ENCODE peak calls at places on chromosomes 2 and 18, in six cellular contexts. N is K562, M is GM12878, D is SK-N-SH, J is H1, O is HepG2. L is an unnamed sample.

GRCh38 chr2:189304360-189304759 is 124.8 kb upstream of the COL5A2 start:
- DNase-seq in N (no peak), M (no peak), D (no peak), J (no peak), O (no peak), L (no peak)

GRCh38 chr2:120820885-120821279 is 85.2 kb downstream of the GLI2 start:
- DNase-seq in N (peak), M (no peak), D (no peak), J (no peak), O (no peak), L (no peak)

GRCh38 chr2:177817300-177817699 is 255.3 kb downstream of the PDE11A start:
- DNase-seq in N (no peak), M (no peak), D (no peak), J (no peak), O (no peak), L (no peak)

GRCh38 chr2:165294912-165295311 is 55.7 kb downstream of the SCN2A start:
- DNase-seq in N (no peak), M (no peak), D (peak), J (no peak), O (no peak), L (no peak)

GRCh38 chr2:121015971-121016485 is 269.0 kb downstream of the TFCP2L1 start:
- DNase-seq in N (no peak), M (no peak), D (no peak), J (peak), O (peak), L (no peak)

GRCh38 chr2:110903548-110903947 is 171.2 kb downstream of the ACOXL start:
- DNase-seq in N (no peak), M (no peak), D (peak), J (no peak), O (no peak), L (no peak)

GRCh38 chr2:140108706-140109472 is 1328.7 kb upstream of the NXPH2 start:
- DNase-seq in N (no peak), M (no peak), D (no peak), J (no peak), O (no peak), L (no peak)

GRCh38 chr18:44844486-44844885 is 163.8 kb downstream of the SETBP1 start:
- DNase-seq in N (no peak), M (no peak), D (no peak), J (no peak), O (no peak), L (no peak)

GRCh38 chr18:5057348-5058012 is 139.6 kb downstream of the AKAIN1 start:
- DNase-seq in N (peak), M (peak), D (peak), J (peak), O (peak), L (peak)

GRCh38 chr2:81007104-81007503 is 702.6 kb upstream of the LRRTM1 start:
- DNase-seq in N (no peak), M (no peak), D (no peak), J (no peak), O (no peak), L (no peak)

GRCh38 chr2:47501374-47502200 is 98.6 kb downstream of the MSH2 start:
- DNase-seq in N (no peak), M (no peak), D (no peak), J (no peak), O (no peak), L (no peak)

GRCh38 chr2:150644298-150645067 is 157.0 kb upstream of the RND3 start:
- DNase-seq in N (no peak), M (no peak), D (no peak), J (no peak), O (no peak), L (no peak)

GRCh38 chr18:70172225-70172624 is 33.3 kb downstream of the RTTN start:
- DNase-seq in N (no peak), M (no peak), D (peak), J (no peak), O (no peak), L (no peak)

GRCh38 chr2:20487392-20488135 is 40.7 kb downstream of the RHOB start:
- DNase-seq in N (no peak), M (no peak), D (peak), J (peak), O (no peak), L (no peak)

GRCh38 chr2:175233135-175233719 is 51.7 kb upstream of the ATP5MC3 start:
- DNase-seq in N (no peak), M (no peak), D (no peak), J (no peak), O (no peak), L (no peak)

GRCh38 chr2:222582931-222583330 is 73.0 kb downstream of the FARSB start:
- DNase-seq in N (no peak), M (no peak), D (no peak), J (no peak), O (peak), L (no peak)

GRCh38 chr2:20223345-20224190 is 1.4 kb downstream of the SDC1 start:
- DNase-seq in N (peak), M (no peak), D (peak), J (peak), O (peak), L (no peak)

GRCh38 chr18:44128365-44128764 is 552.3 kb upstream of the SETBP1 start:
- DNase-seq in N (no peak), M (no peak), D (no peak), J (no peak), O (no peak), L (no peak)

GRCh38 chr2:145739679-145740078 is 1219.8 kb upstream of the ZEB2 start:
- DNase-seq in N (no peak), M (no peak), D (no peak), J (no peak), O (no peak), L (no peak)

GRCh38 chr2:222240676-222241049 is 58.1 kb downstream of the PAX3 start:
- DNase-seq in N (no peak), M (no peak), D (no peak), J (no peak), O (no peak), L (no peak)

GRCh38 chr18:62420151-62420512 is 95.0 kb downstream of the TNFRSF11A start:
- DNase-seq in N (peak), M (no peak), D (no peak), J (no peak), O (peak), L (no peak)

GRCh38 chr2:224083631-224084030 is 44.5 kb upstream of the SERPINE2 start:
- DNase-seq in N (no peak), M (no peak), D (no peak), J (no peak), O (no peak), L (no peak)

GRCh38 chr2:170965446-170966225 is 36.6 kb downstream of the GORASP2 start:
- DNase-seq in N (no peak), M (no peak), D (no peak), J (no peak), O (no peak), L (no peak)

GRCh38 chr18:74316257-74317180 is 880 bp downstream of the C18orf63 start:
- DNase-seq in N (no peak), M (no peak), D (no peak), J (no peak), O (peak), L (no peak)

GRCh38 chr18:63476666-63477065 is at the start of gene SERPINB5:
- DNase-seq in N (no peak), M (no peak), D (no peak), J (no peak), O (no peak), L (no peak)

GRCh38 chr2:24543252-24543651 is 52.2 kb downstream of the NCOA1 start:
- DNase-seq in N (no peak), M (no peak), D (no peak), J (no peak), O (no peak), L (no peak)

GRCh38 chr2:232563580-232563979 is 13.1 kb downstream of the EIF4E2 start:
- DNase-seq in N (no peak), M (no peak), D (no peak), J (no peak), O (no peak), L (no peak)

GRCh38 chr18:55486936-55487335 is 101.1 kb downstream of the TCF4 start:
- DNase-seq in N (no peak), M (no peak), D (no peak), J (no peak), O (no peak), L (no peak)

GRCh38 chr18:23115683-23116096 is 19.6 kb upstream of the CABLES1 start:
- DNase-seq in N (no peak), M (no peak), D (no peak), J (no peak), O (peak), L (no peak)
- TF ChIP-seq GABPA in N (no peak), M (no peak), D (no peak), J (no peak), O (no peak), L (no peak)

GRCh38 chr2:54628418-54628817 is 95.0 kb upstream of the EML6 start:
- DNase-seq in N (no peak), M (no peak), D (no peak), J (no peak), O (no peak), L (no peak)

GRCh38 chr2:54630841-54631497 is 92.5 kb upstream of the EML6 start:
- DNase-seq in N (no peak), M (no peak), D (no peak), J (no peak), O (no peak), L (no peak)

GRCh38 chr2:54629390-54629789 is 94.1 kb upstream of the EML6 start:
- DNase-seq in N (no peak), M (no peak), D (no peak), J (no peak), O (no peak), L (no peak)

GRCh38 chr2:54628957-54629356 is 94.5 kb upstream of the EML6 start:
- DNase-seq in N (no peak), M (no peak), D (no peak), J (no peak), O (no peak), L (no peak)

DNA sequence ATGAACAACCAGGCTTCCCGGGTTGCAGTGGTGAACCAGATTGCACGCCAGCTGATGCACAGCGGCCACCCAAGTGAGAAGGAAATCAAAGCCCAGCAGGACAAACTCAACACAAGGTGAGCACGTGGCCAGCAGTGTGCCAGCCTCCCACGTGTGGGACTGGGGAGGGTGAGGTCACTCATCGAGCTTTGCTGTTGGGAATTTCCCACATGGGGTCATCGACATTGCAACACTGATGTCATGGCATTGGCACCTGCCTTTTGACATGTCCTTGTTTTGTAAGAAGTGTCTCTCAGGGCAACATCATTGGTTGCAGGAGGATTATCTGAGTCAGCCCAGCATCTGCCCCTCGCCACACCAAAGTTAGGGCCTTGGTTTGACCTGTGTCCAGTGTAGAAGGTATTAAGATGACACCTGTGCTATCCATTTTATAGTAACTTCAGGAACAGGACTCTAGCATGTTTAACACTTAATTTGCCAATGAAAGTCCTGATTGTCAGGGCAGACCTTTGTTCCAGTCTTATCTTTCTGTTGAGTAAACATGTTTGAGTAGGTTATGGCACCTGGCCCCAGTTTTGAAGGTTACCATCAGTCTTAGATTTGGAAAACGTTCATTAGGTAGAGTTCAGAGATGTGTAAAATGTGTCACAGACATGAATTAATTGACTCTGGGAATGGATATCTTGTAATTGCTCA is 93.4 kb upstream of the EML6 start:
- DNase-seq in N (no peak), M (peak), D (no peak), J (no peak), O (peak), L (no peak)
- TF ChIP-seq GABPA in N (no peak), M (no peak), D (no peak), J (no peak), O (no peak), L (no peak)

DNA sequence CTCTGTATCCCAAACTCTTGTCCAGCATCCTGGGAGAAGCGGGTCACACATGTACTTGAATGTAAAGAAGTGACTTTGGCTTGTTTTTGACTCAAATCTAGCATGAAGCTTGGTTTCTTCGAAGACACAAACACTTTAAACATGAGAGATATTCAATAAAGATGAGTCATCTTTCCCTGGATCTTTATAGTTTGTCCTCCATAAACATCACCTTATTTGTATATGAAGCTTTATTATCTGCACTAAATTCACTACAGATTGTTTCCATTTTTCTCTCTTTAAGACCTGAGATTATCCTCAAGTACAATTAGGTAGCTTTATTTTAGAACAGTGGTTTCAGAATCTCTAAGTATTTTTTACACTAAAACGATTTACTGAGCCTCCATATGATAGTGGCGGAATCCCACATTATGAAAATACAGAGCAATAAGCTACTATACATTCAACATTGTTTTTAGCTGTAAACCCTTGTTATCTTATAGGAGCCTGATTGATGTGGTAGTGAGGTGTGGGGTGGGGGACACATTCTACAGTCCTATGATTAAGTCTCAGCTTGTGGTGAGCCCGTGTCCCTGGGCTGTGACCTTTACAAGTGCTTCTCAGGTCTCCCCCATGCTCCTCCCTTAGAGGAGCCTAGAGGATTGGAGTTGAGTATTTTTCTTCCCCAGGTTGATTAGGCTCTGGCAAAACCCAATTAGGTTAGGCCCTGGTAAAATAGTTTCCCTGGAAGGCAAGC is 79.6 kb upstream of the RAPGEF4 start:
- DNase-seq in N (no peak), M (no peak), D (no peak), J (no peak), O (no peak), L (no peak)
- TF ChIP-seq GABPA in N (no peak), M (no peak), D (no peak), J (no peak), O (no peak), L (no peak)

GRCh38 chr2:191863988-191864387 is 17.1 kb upstream of the CAVIN2 start:
- DNase-seq in N (no peak), M (no peak), D (no peak), J (no peak), O (peak), L (no peak)
- TF ChIP-seq GABPA in N (no peak), M (no peak), D (no peak), J (no peak), O (no peak), L (no peak)

DNA sequence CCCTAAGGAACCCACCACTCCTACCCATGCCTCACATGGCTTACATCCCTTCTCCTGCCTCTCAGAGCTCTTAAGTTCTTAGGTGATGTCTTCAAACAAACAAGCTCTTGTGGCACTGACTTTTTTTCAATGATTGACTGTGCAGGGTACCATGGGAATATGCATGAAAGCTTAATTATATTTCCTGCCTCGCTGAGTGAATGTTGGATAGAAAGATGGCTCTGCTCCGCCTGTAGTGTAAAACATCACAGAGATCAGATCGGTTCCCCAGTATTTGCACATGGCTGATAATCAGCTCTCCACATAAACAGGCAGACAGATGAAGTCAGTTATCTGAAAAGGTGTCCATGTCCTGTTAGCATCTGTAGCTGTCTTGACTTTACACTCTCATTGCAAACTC is 820.8 kb downstream of the TDRD15 start:
- DNase-seq in N (no peak), M (no peak), D (no peak), J (no peak), O (no peak), L (no peak)
- TF ChIP-seq GABPA in N (no peak), M (no peak), D (no peak), J (no peak), O (no peak), L (no peak)

GRCh38 chr2:30663321-30663720 is 143.9 kb downstream of the CAPN13 start:
- DNase-seq in N (no peak), M (no peak), D (no peak), J (no peak), O (no peak), L (no peak)

GRCh38 chr2:30663806-30664205 is 143.4 kb downstream of the CAPN13 start:
- DNase-seq in N (no peak), M (no peak), D (no peak), J (peak), O (no peak), L (no peak)

GRCh38 chr2:30664761-30665358 is 142.4 kb downstream of the CAPN13 start:
- DNase-seq in N (peak), M (no peak), D (no peak), J (peak), O (peak), L (no peak)

GRCh38 chr2:30662268-30663131 is 144.7 kb downstream of the CAPN13 start:
- DNase-seq in N (no peak), M (no peak), D (no peak), J (peak), O (no peak), L (no peak)

GRCh38 chr2:30661173-30662107 is 145.8 kb downstream of the CAPN13 start:
- DNase-seq in N (peak), M (no peak), D (no peak), J (peak), O (no peak), L (no peak)
- TF ChIP-seq GABPA in N (no peak), M (no peak), D (no peak), J (no peak), O (no peak), L (no peak)

DNA sequence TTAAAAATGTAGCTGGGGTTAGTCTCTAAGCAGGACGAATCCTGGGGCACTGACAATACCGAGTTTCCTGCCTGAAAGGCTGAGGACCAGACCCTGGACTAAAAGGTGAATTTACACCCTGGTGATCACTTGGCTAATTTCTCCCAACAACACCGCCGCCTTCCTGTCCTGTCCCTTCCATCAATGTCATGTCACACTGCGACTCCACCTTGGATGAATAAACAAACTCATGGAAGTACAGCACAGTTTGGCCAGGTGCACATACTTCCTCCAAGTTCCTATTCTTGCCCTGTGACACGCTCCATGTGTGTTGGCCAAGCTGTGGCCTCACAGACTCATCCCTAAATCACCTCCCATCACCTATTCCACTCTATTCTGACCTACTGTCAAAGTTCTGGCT is 15.9 kb upstream of the GALM start:
- DNase-seq in N (no peak), M (no peak), D (no peak), J (no peak), O (no peak), L (no peak)
- TF ChIP-seq GABPA in N (no peak), M (no peak), D (no peak), J (no peak), O (no peak), L (no peak)

DNA sequence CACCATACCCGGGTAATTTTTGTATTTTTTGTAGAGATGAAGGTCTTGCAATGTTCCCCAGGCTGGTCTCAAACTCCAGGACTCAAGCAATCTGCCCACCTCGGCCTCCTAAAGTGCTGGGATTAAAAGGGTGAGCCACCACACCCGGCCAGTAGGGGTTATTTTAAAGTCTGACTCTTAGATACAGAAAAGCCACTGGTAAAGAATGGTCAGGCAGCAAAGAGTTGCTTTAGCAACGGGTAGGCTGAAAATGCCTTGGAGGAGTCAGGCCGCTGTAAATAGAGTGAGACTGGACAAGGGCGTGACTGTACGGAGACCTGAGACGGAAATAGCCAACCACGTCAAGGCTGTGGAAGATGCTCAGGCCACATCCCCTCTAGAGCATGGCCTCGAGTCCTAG is 54.2 kb downstream of the ACKR3 start:
- DNase-seq in N (no peak), M (no peak), D (no peak), J (no peak), O (no peak), L (no peak)
- TF ChIP-seq GABPA in N (no peak), M (no peak), D (no peak), J (no peak), O (no peak), L (no peak)

GRCh38 chr2:101232770-101233169 is 19.9 kb upstream of the CNOT11 start:
- DNase-seq in N (no peak), M (no peak), D (no peak), J (no peak), O (no peak), L (no peak)
- TF ChIP-seq GABPA in N (no peak), M (no peak), D (no peak), J (no peak), O (no peak), L (no peak)

GRCh38 chr2:208186921-208187320 is 2.9 kb downstream of the C2orf80 start:
- DNase-seq in N (no peak), M (no peak), D (no peak), J (no peak), O (no peak), L (no peak)
- TF ChIP-seq GABPA in N (no peak), M (no peak), D (no peak), J (no peak), O (no peak), L (no peak)

L was measured in HL-60.